ENCODE peak calls at places on chromosomes 1 and 21, in seven cellular contexts. G is KG1; S is effector CD8-positive, alpha-beta T cell; J is K562; O is naive thymus-derived CD4-positive, alpha-beta T cell; I is WTC11; A is endothelial cell. T is an unnamed sample.

GRCh38 chr21:28752131-28752530 is 240.5 kb downstream of the LTN1 start:
- DNase-seq in S (no peak), G (no peak), J (no peak), I (no peak), O (no peak), A (no peak), T (no peak)

GRCh38 chr1:14608308-14608707 is 9.8 kb downstream of the KAZN start:
- DNase-seq in O (no peak), A (no peak), S (no peak), G (no peak), J (no peak), I (no peak), T (no peak)

GRCh38 chr1:16187748-16188401 is 24.6 kb downstream of the ARHGEF19 start:
- DNase-seq in A (peak; percentile 87), S (peak; percentile 68), G (peak; percentile 31), J (peak; percentile 89), I (peak; percentile 85), O (peak; percentile 74), T (peak; percentile 90)

GRCh38 chr1:77394166-77394565 is 112.3 kb downstream of the AK5 start:
- DNase-seq in S (no peak), A (no peak), G (no peak), O (no peak), I (no peak), J (no peak), T (no peak)

GRCh38 chr1:41493626-41494350 is 9.3 kb upstream of the EDN2 start:
- DNase-seq in I (no peak), O (no peak), A (no peak), S (no peak), G (no peak), J (peak; percentile 52), T (no peak)

GRCh38 chr21:36757246-36757645 is 58.3 kb downstream of the SIM2 start:
- DNase-seq in A (no peak), O (no peak), J (no peak), S (no peak), G (no peak), I (no peak), T (no peak)

GRCh38 chr21:31132574-31133242 is 94.4 kb upstream of the KRTAP19-8 start:
- DNase-seq in O (peak; percentile 93), J (no peak), S (peak; percentile 21), G (peak; percentile 71), I (no peak), A (no peak), T (no peak)

GRCh38 chr1:239717097-239718051 is 331.0 kb downstream of the CHRM3 start:
- DNase-seq in G (no peak), S (no peak), I (no peak), O (no peak), A (no peak), J (no peak), T (no peak)

GRCh38 chr21:43585924-43586411 is 73.3 kb downstream of the HSF2BP start:
- DNase-seq in G (no peak), J (no peak), O (no peak), A (peak; percentile 49), I (no peak), S (no peak), T (peak; percentile 97)

GRCh38 chr1:85289207-85289847 is 12.9 kb upstream of the BCL10 start:
- DNase-seq in S (no peak), A (no peak), O (no peak), G (no peak), I (no peak), J (peak; percentile 19), T (peak; percentile 86)

GRCh38 chr21:14366998-14367397 is 15.9 kb downstream of the HSPA13 start:
- DNase-seq in S (no peak), G (no peak), O (no peak), A (no peak), I (no peak), J (no peak), T (no peak)

GRCh38 chr1:1200876-1201810 is 5.2 kb downstream of the TNFRSF18 start:
- DNase-seq in S (peak; percentile 80), J (peak; percentile 91), G (no peak), I (peak; percentile 55), A (peak; percentile 29), O (peak; percentile 83), T (peak; percentile 99)

GRCh38 chr1:222465211-222466041 is 82.5 kb downstream of the HHIPL2 start:
- DNase-seq in O (peak; percentile 82), J (peak; percentile 95), G (peak; percentile 92), S (peak; percentile 56), I (peak; percentile 93), A (peak; percentile 97), T (peak; percentile 99)

GRCh38 chr1:243974451-243975292 is 76.4 kb upstream of the ZBTB18 start:
- DNase-seq in J (no peak), S (no peak), O (no peak), G (no peak), I (no peak), A (peak; percentile 24), T (no peak)

GRCh38 chr1:54273092-54273836 is 73.3 kb downstream of the MRPL37 start:
- DNase-seq in I (peak; percentile 52), G (no peak), J (peak; percentile 84), O (no peak), S (no peak), A (no peak), T (no peak)

GRCh38 chr1:77514871-77515776 is 167.3 kb downstream of the ZZZ3 start:
- DNase-seq in G (no peak), A (peak; percentile 30), O (no peak), S (no peak), J (no peak), I (peak; percentile 62), T (peak; percentile 68)

GRCh38 chr21:41459884-41460534 is 34.0 kb downstream of the MX1 start:
- DNase-seq in J (no peak), A (no peak), I (no peak), G (no peak), S (no peak), O (no peak), T (no peak)

GRCh38 chr1:50936321-50936720 is 23.7 kb downstream of the FAF1 start:
- DNase-seq in J (no peak), S (no peak), I (no peak), G (no peak), O (no peak), A (no peak), T (no peak)

GRCh38 chr1:22870201-22870871 is 102.3 kb downstream of the LACTBL1 start:
- DNase-seq in J (no peak), I (no peak), O (no peak), G (no peak), S (no peak), A (no peak), T (peak; percentile 58)

GRCh38 chr1:110672001-110672752 is 2.6 kb downstream of the KCNA3 start:
- DNase-seq in A (no peak), I (peak; percentile 55), O (peak; percentile 76), S (peak; percentile 63), J (peak; percentile 22), G (no peak), T (peak; percentile 65)

GRCh38 chr1:224407546-224408293 is 26.9 kb downstream of the WDR26 start:
- DNase-seq in G (no peak), S (no peak), J (no peak), I (no peak), A (no peak), O (no peak), T (no peak)

GRCh38 chr1:192826791-192827477 is 18.1 kb downstream of the RGS2 start:
- DNase-seq in A (no peak), G (no peak), J (no peak), I (no peak), O (no peak), S (no peak), T (peak; percentile 42)

GRCh38 chr21:35528109-35529042 is 479.3 kb upstream of the RUNX1 start:
- DNase-seq in I (no peak), A (no peak), G (no peak), J (no peak), O (peak; percentile 42), S (peak; percentile 4), T (no peak)

GRCh38 chr1:1171551-1172340 is 1.9 kb upstream of the TTLL10 start:
- DNase-seq in G (no peak), J (no peak), O (no peak), I (peak; percentile 9), A (peak; percentile 5), S (no peak), T (peak; percentile 63)

GRCh38 chr1:234214911-234215892 is 158.1 kb upstream of the COA6 start:
- DNase-seq in J (no peak), S (no peak), G (no peak), I (peak; percentile 57), A (no peak), O (no peak), T (no peak)

GRCh38 chr1:226643167-226643566 is 94.6 kb downstream of the STUM start:
- DNase-seq in I (no peak), O (no peak), A (no peak), G (peak; percentile 47), J (peak; percentile 88), S (peak; percentile 24), T (peak; percentile 99)

GRCh38 chr1:64933296-64934070 is 32.9 kb downstream of the JAK1 start:
- DNase-seq in O (peak; percentile 23), G (peak; percentile 44), J (no peak), A (no peak), I (no peak), S (no peak), T (no peak)

GRCh38 chr1:167130782-167131520 is 37.1 kb downstream of the STYXL2 start:
- DNase-seq in O (no peak), J (no peak), S (no peak), I (no peak), A (no peak), G (no peak), T (no peak)

GRCh38 chr21:37207441-37208009 is 59.6 kb downstream of the VPS26C start:
- DNase-seq in G (peak; percentile 41), S (no peak), I (no peak), A (no peak), J (no peak), O (no peak), T (no peak)